ENCODE peak calls at places on chromosomes 11 and 22, in eight cellular contexts. D, A, Z, U, P, Q, V and E are unnamed samples. For H3K36me3, the result is how much of the 10 kb centered on the place peaks cover.

GRCh38 chr11:118343981-118344521 is at the start of gene CD3G:
- DNase-seq in V (no peak), Z (no peak), D (no peak), Q (no peak), P (no peak), U (no peak), A (peak), E (no peak)

GRCh38 chr11:95243658-95244057 is 12.7 kb upstream of the SESN3 start:
- DNase-seq in U (no peak), D (no peak), P (no peak), Q (no peak), V (no peak), Z (no peak), A (no peak), E (no peak)

GRCh38 chr11:121035169-121035755 is 11.4 kb downstream of the TBCEL start:
- DNase-seq in V (no peak), Q (no peak), U (no peak), P (no peak), A (no peak), D (no peak), Z (no peak), E (no peak)

GRCh38 chr11:80048513-80048912 is 607.7 kb upstream of the TENM4 start:
- DNase-seq in U (no peak), A (no peak), D (no peak), P (no peak), Z (no peak), V (no peak), Q (no peak), E (no peak)

GRCh38 chr11:69700278-69701140 is 3.3 kb downstream of the FGF19 start:
- DNase-seq in Q (no peak), P (peak), A (no peak), D (no peak), Z (peak), V (peak), U (no peak), E (no peak)

GRCh38 chr11:108221981-108222685 is at the start of gene NPAT:
- DNase-seq in Z (no peak), U (no peak), Q (no peak), A (no peak), P (no peak), D (peak), V (no peak), E (no peak)

GRCh38 chr11:61564936-61565696 is 15.8 kb downstream of the SYT7 start:
- DNase-seq in A (no peak), V (no peak), Q (no peak), D (no peak), U (no peak), Z (no peak), P (no peak), E (no peak)

GRCh38 chr11:59556115-59556882 is 45.0 kb downstream of the OR4D9 start:
- DNase-seq in Z (peak), V (peak), U (no peak), Q (peak), P (peak), A (peak), D (peak), E (peak)

GRCh38 chr22:46111645-46112306 is 38.5 kb upstream of the PPARA start:
- DNase-seq in P (no peak), U (no peak), Q (no peak), D (no peak), V (no peak), Z (peak), A (no peak), E (no peak)

GRCh38 chr11:118224512-118225180 is at the start of gene JAML:
- DNase-seq in U (no peak), Q (no peak), A (peak), Z (no peak), D (peak), P (no peak), V (no peak), E (no peak)

GRCh38 chr11:75449271-75449670 is 16.3 kb upstream of the KLHL35 start:
- DNase-seq in D (no peak), Q (no peak), Z (no peak), U (no peak), V (no peak), P (no peak), A (no peak), E (no peak)

GRCh38 chr11:28878025-28878424 is 769.8 kb downstream of the METTL15 start:
- DNase-seq in V (peak), P (no peak), A (no peak), D (no peak), Z (no peak), Q (no peak), U (no peak), E (peak)

GRCh38 chr11:117744471-117745280 is 52.3 kb downstream of the DSCAML1 start:
- DNase-seq in P (no peak), A (no peak), Z (no peak), Q (no peak), D (no peak), U (no peak), V (no peak), E (peak)

GRCh38 chr11:40514124-40514523 is 945.3 kb downstream of the LRRC4C start:
- DNase-seq in Z (no peak), U (no peak), D (no peak), Q (no peak), V (peak), A (no peak), P (no peak), E (peak)

GRCh38 chr22:45887202-45888131 is 89.5 kb downstream of the WNT7B start:
- DNase-seq in A (no peak), P (no peak), D (no peak), U (peak), Q (no peak), Z (no peak), V (peak), E (peak)

GRCh38 chr22:46090631-46091201 is 59.6 kb upstream of the PPARA start:
- DNase-seq in Z (peak), A (no peak), V (peak), D (no peak), U (no peak), P (no peak), Q (no peak), E (peak)

GRCh38 chr11:124799384-124800225 is 601 bp downstream of the MSANTD2 start:
- DNase-seq in Z (peak), D (peak), Q (no peak), U (peak), V (peak), P (peak), A (peak), E (no peak)

GRCh38 chr22:36073476-36073875 is 44.9 kb upstream of the RBFOX2 start:
- DNase-seq in Q (no peak), D (no peak), Z (no peak), V (no peak), U (no peak), P (no peak), A (no peak), E (no peak)

GRCh38 chr11:62144641-62145255 is 20.9 kb downstream of the INCENP start:
- DNase-seq in A (no peak), Q (no peak), D (no peak), P (peak), V (no peak), U (no peak), Z (no peak), E (no peak)

GRCh38 chr11:17865765-17866428 is 131.3 kb downstream of the KCNC1 start:
- DNase-seq in A (no peak), D (no peak), V (peak), U (no peak), P (no peak), Z (no peak), Q (no peak), E (peak)

GRCh38 chr22:50487290-50488005 is 789 bp downstream of the MIOX start:
- DNase-seq in U (no peak), V (no peak), P (no peak), Q (no peak), A (no peak), D (no peak), Z (no peak), E (no peak)

GRCh38 chr11:33396361-33396760 is 139.2 kb downstream of the HIPK3 start:
- DNase-seq in Q (no peak), P (no peak), D (no peak), V (no peak), A (no peak), U (no peak), Z (no peak), E (no peak)

GRCh38 chr11:60891103-60891741 is 15.2 kb downstream of the PRPF19 start:
- DNase-seq in U (no peak), P (peak), A (no peak), D (no peak), Q (no peak), Z (peak), V (no peak), E (no peak)

GRCh38 chr11:63212742-63213141 is 30.7 kb downstream of the SLC22A25 start:
- DNase-seq in P (no peak), U (no peak), Z (peak), A (peak), D (peak), V (peak), Q (peak), E (peak)

GRCh38 chr11:50174189-50174588 is 141.5 kb downstream of the OR4C45 start:
- DNase-seq in D (no peak), U (no peak), Z (no peak), V (peak), A (no peak), P (no peak), Q (no peak), E (peak)

GRCh38 chr22:38734203-38735100 is 21.3 kb downstream of the SUN2 start:
- DNase-seq in D (no peak), V (no peak), P (no peak), Q (no peak), U (no peak), A (no peak), Z (no peak), E (no peak)

GRCh38 chr22:38735126-38735464 is 20.7 kb downstream of the SUN2 start:
- DNase-seq in U (no peak), A (no peak), V (no peak), Z (no peak), Q (no peak), D (no peak), P (no peak), E (no peak)

GRCh38 chr22:38737302-38738060 is 18.3 kb downstream of the SUN2 start:
- DNase-seq in D (no peak), P (no peak), A (no peak), U (no peak), Z (no peak), V (peak), Q (no peak), E (peak)

GRCh38 chr22:38736257-38736570 is 19.6 kb downstream of the SUN2 start:
- DNase-seq in U (no peak), D (no peak), Q (no peak), P (no peak), Z (no peak), A (no peak), V (no peak), E (no peak)

DNA sequence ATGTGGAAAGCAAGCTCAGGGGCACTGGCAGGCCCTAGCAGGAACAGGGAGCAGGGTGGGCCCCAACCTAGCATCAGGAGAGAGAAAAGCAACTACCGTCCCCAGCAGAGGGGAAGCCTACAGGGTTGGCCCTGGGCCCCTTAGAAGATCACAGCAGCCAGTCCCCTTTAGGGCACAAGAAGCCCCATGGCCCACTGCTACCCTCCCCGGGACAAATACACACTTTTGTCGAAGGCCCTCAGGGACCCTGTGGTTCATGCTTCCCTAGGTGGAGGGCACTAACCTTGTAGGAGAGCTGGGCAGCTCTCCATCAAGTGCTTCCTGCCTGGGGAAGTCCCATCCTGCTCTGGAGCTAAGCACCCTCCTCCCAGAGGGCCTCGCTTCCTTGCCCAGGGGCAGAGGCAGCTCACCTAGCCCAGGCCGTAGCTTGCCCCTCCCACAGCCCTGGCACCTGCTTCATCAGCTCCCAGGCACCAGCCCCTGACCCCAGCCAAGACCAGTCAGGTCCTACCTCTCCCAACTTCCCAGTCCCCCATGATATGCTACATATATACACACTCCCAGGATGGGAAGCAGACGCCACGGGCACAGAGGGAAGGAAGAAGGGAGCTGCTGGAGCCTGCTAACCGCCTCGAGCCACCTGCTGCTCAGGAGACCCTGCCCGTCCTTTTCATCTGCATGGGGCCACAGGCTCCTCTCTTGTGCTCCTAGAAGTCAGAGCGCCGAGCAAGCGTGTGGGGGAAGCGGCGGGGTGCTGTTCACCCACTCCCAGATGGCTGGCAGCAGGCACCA is 20.1 kb downstream of the SUN2 start:
- DNase-seq in D (no peak), A (peak), Z (no peak), U (no peak), P (no peak), V (no peak), Q (no peak), E (no peak)
- H3K36me3 ChIP-seq in D (half or more), A (half or more), Z (under half), U (under half), P (under half), V (under half), Q (under half), E (under half)

DNA sequence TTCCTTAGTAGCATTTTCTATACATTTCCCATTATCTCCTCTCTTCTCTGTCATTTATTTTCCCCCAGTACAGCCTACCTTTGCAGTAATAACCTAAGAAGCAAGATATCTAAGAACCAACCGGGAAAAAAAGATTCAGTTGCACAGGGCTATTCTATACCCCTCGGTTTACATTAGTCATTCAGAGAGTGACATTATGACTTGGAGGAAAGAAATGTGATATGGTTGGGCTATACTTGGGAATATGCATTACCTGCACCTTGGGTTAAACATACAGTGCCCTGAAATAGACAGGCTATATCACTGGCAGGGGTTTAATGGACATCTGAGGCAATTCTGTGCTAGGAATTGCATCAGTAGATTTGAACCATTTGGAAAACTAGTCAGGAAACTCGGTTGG is 973.0 kb downstream of the NTM start:
- DNase-seq in Q (no peak), A (no peak), P (no peak), D (no peak), V (no peak), U (no peak), Z (no peak), E (peak)
- H3K36me3 ChIP-seq in Q (under half), A (under half), P (under half), D (under half), V (under half), U (under half), Z (under half), E (under half)

GRCh38 chr22:48709976-48710375 is 1117.7 kb downstream of the BRD1 start:
- DNase-seq in P (no peak), U (no peak), Z (no peak), A (no peak), Q (no peak), V (no peak), D (no peak), E (no peak)
- H3K36me3 ChIP-seq in P (under half), U (under half), Z (under half), A (under half), Q (under half), V (under half), D (under half), E (under half)

GRCh38 chr22:29668681-29669080 is 51.1 kb upstream of the CABP7 start:
- DNase-seq in U (no peak), P (no peak), Z (no peak), Q (no peak), D (no peak), A (no peak), V (no peak), E (no peak)

GRCh38 chr22:29674121-29674520 is 45.7 kb upstream of the CABP7 start:
- DNase-seq in U (no peak), Q (no peak), V (no peak), Z (no peak), D (no peak), A (no peak), P (no peak), E (no peak)

GRCh38 chr22:29679316-29679715 is 40.5 kb upstream of the CABP7 start:
- DNase-seq in Z (no peak), V (no peak), A (no peak), U (no peak), P (no peak), D (no peak), Q (no peak), E (no peak)

GRCh38 chr22:29670615-29671014 is 49.2 kb upstream of the CABP7 start:
- DNase-seq in U (no peak), Q (no peak), A (no peak), P (no peak), Z (no peak), V (no peak), D (no peak), E (no peak)

GRCh38 chr22:29673361-29673760 is 46.4 kb upstream of the CABP7 start:
- DNase-seq in U (no peak), V (no peak), A (no peak), Z (no peak), D (no peak), Q (no peak), P (no peak), E (no peak)
- H3K36me3 ChIP-seq in U (under half), V (half or more), A (half or more), Z (under half), D (half or more), Q (half or more), P (under half), E (under half)

DNA sequence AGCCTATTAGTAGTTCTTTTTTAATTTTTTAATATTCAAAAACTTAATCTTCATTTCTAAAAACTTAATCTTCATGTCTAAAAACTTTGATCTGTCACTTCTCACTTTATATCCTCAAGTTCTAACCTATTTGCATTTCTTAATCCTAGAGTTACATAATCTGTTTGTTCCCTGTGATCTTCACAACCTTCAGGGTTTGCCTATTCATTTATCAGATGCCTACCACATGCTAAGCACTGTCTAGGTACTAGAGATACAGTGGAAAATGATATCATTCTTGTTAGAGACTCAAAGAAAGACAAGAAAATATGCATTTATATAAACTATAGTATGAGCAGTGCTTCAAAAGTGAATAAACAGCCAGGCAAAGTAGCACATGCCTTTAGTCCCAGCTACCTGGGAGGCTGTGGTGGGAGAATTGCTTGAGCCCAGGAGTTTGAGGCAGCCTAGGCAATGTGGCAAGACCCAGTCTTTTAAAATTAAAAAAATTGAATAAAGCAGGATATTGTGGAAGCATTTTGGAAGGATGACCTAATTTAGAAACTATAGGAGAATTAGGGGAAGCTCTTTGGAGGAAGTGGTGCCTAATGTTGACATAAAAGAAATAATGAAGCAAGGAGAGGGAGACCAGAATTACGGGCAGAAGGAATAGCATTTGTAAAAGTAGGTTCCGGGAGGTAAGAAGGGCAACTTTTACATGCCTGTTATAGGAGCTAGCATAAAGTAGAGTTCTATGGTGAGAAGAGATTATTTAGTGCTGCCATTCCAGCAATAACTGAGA is 54.4 kb upstream of the GRK2 start:
- DNase-seq in Z (no peak), V (no peak), P (no peak), Q (no peak), A (no peak), U (no peak), D (no peak), E (no peak)
- H3K36me3 ChIP-seq in Z (under half), V (under half), P (under half), Q (under half), A (under half), U (under half), D (half or more), E (under half)

GRCh38 chr22:17613280-17613679 is 15.3 kb downstream of the ATP6V1E1 start:
- DNase-seq in P (no peak), Q (no peak), V (no peak), A (no peak), Z (no peak), U (no peak), D (no peak), E (no peak)
- H3K36me3 ChIP-seq in P (under half), Q (under half), V (under half), A (half or more), Z (under half), U (under half), D (half or more), E (under half)

GRCh38 chr11:126413426-126413825 is 57.9 kb downstream of the ST3GAL4 start:
- DNase-seq in V (no peak), U (no peak), Q (no peak), A (no peak), D (no peak), Z (no peak), P (no peak), E (no peak)
- H3K36me3 ChIP-seq in V (half or more), U (under half), Q (under half), A (under half), D (under half), Z (under half), P (under half), E (under half)

GRCh38 chr11:128463386-128463829 is 124.0 kb downstream of the ETS1 start:
- DNase-seq in Z (peak), Q (no peak), V (no peak), A (no peak), U (no peak), D (no peak), P (no peak), E (peak)

GRCh38 chr11:128462802-128463385 is 124.5 kb downstream of the ETS1 start:
- DNase-seq in A (peak), V (no peak), Z (no peak), U (no peak), P (no peak), Q (no peak), D (no peak), E (no peak)

GRCh38 chr11:128464878-128465277 is 122.5 kb downstream of the ETS1 start:
- DNase-seq in P (no peak), V (no peak), Q (no peak), Z (no peak), U (no peak), A (no peak), D (no peak), E (no peak)

GRCh38 chr11:128463975-128464374 is 123.4 kb downstream of the ETS1 start:
- DNase-seq in Q (no peak), V (no peak), Z (no peak), A (no peak), U (no peak), D (no peak), P (no peak), E (no peak)

GRCh38 chr11:128462189-128462588 is 125.2 kb downstream of the ETS1 start:
- DNase-seq in V (no peak), A (no peak), Q (no peak), U (no peak), P (no peak), D (no peak), Z (no peak), E (no peak)
- H3K36me3 ChIP-seq in V (half or more), A (half or more), Q (under half), U (under half), P (under half), D (half or more), Z (under half), E (under half)